ENCODE peak calls at places on chromosomes 3 and 15, in four cellular contexts. B is NCI-H1417, K is dermis microvascular lymphatic vessel endothelial cell, O is GM04504. U is an unnamed sample.

GRCh38 chr3:10023587-10024310 is 2.5 kb upstream of the FANCD2 start:
- DNase-seq in B (no peak), K (no peak), O (peak; percentile 60), U (no peak)

GRCh38 chr3:50237133-50237651 is 1.2 kb downstream of the GNAI2 start:
- DNase-seq in B (no peak), K (peak; percentile 50), O (no peak), U (no peak)

GRCh38 chr15:29345549-29346525 is 76.2 kb upstream of the NSMCE3 start:
- DNase-seq in B (no peak), K (no peak), O (no peak), U (no peak)

GRCh38 chr3:87498358-87499080 is 222.1 kb upstream of the POU1F1 start:
- DNase-seq in B (no peak), K (no peak), O (no peak), U (no peak)

GRCh38 chr3:97863025-97863424 is 41.2 kb downstream of the CRYBG3 start:
- DNase-seq in B (no peak), K (no peak), O (no peak), U (no peak)

GRCh38 chr3:61371123-61371522 is 119.9 kb upstream of the FHIT start:
- DNase-seq in B (no peak), K (peak; percentile 1), O (no peak), U (no peak)

GRCh38 chr15:95375281-95375680 is 955.2 kb upstream of the NR2F2 start:
- DNase-seq in B (no peak), K (peak; percentile 59), O (no peak), U (no peak)

GRCh38 chr3:170809021-170809974 is 60.7 kb downstream of the RPL22L1 start:
- DNase-seq in B (peak; percentile 66), K (peak; percentile 84), O (peak; percentile 59), U (peak; percentile 28)

GRCh38 chr3:185270262-185270955 is 16.6 kb upstream of the EHHADH start:
- DNase-seq in B (no peak), K (peak; percentile 23), O (no peak), U (no peak)

GRCh38 chr15:80436511-80437307 is 32.5 kb downstream of the ARNT2 start:
- DNase-seq in B (no peak), K (peak; percentile 4), O (no peak), U (no peak)

GRCh38 chr3:105356988-105357387 is 9.7 kb upstream of the ALCAM start:
- DNase-seq in B (no peak), K (no peak), O (no peak), U (no peak)

GRCh38 chr15:70879386-70879785 is 12.8 kb downstream of the THAP10 start:
- DNase-seq in B (no peak), K (peak; percentile 77), O (no peak), U (no peak)

GRCh38 chr15:98901438-98901837 is 106.2 kb downstream of the PGPEP1L start:
- DNase-seq in B (no peak), K (no peak), O (no peak), U (no peak)

GRCh38 chr3:56711344-56711743 is 28.3 kb upstream of the TASOR start:
- DNase-seq in B (no peak), K (no peak), O (no peak), U (no peak)

GRCh38 chr3:5270656-5271055 is 83.1 kb downstream of the EDEM1 start:
- DNase-seq in B (no peak), K (no peak), O (no peak), U (no peak)

GRCh38 chr15:89577776-89578115 is 2.5 kb downstream of the TICRR start:
- DNase-seq in B (no peak), K (no peak), O (no peak), U (no peak)

GRCh38 chr3:82202254-82202653 is 440.8 kb upstream of the GBE1 start:
- DNase-seq in B (peak; percentile 14), K (no peak), O (no peak), U (no peak)

GRCh38 chr3:99498544-99499234 is 139.7 kb upstream of the COL8A1 start:
- DNase-seq in B (no peak), K (peak; percentile 40), O (no peak), U (no peak)

GRCh38 chr3:183328823-183329222 is 75.8 kb downstream of the B3GNT5 start:
- DNase-seq in B (no peak), K (peak; percentile 20), O (no peak), U (no peak)

GRCh38 chr15:74007820-74008371 is 13.4 kb downstream of the PML start:
- DNase-seq in B (no peak), K (peak; percentile 49), O (no peak), U (no peak)

GRCh38 chr3:179321585-179322322 is 1.1 kb upstream of the ZNF639 start:
- DNase-seq in B (no peak), K (peak; percentile 72), O (peak; percentile 23), U (peak; percentile 78)

GRCh38 chr3:147132168-147132567 is 274.2 kb downstream of the ZIC4 start:
- DNase-seq in B (no peak), K (no peak), O (no peak), U (no peak)

GRCh38 chr3:10926441-10926830 is 66.1 kb upstream of the SLC6A1 start:
- DNase-seq in B (no peak), K (no peak), O (no peak), U (no peak)

GRCh38 chr15:40282870-40283614 is at the start of gene ANKRD63:
- DNase-seq in B (no peak), K (no peak), O (no peak), U (no peak)

GRCh38 chr3:124972457-124972856 is 37.9 kb upstream of the MUC13 start:
- DNase-seq in B (peak; percentile 71), K (no peak), O (no peak), U (no peak)

GRCh38 chr3:58386966-58387365 is 46.7 kb downstream of the PDHB start:
- DNase-seq in B (no peak), K (peak; percentile 98), O (peak; percentile 69), U (no peak)

GRCh38 chr3:93904568-93904967 is 69.1 kb downstream of the PROS1 start:
- DNase-seq in B (no peak), K (no peak), O (no peak), U (no peak)

GRCh38 chr3:195701042-195701910 is 19.5 kb upstream of the MUC20 start:
- DNase-seq in B (no peak), K (no peak), O (no peak), U (no peak)

U was measured in SK-N-MC.